ENCODE peak calls at places on chromosomes 5 and 9, in five cellular contexts. J is neural crest cell, U is stomach, I is hypothalamus, W is glutamatergic neuron. X is an unnamed sample.

GRCh38 chr5:7396169-7397004 is 449 bp downstream of the ADCY2 start:
- DNase-seq in J (no peak), U (no peak), I (no peak), W (peak), X (no peak)

GRCh38 chr5:109619024-109619460 is 70.7 kb upstream of the MAN2A1 start:
- DNase-seq in J (no peak), U (no peak), I (no peak), W (no peak), X (no peak)

GRCh38 chr5:59617186-59617771 is 276.2 kb downstream of the PDE4D start:
- DNase-seq in J (no peak), U (no peak), I (no peak), W (no peak), X (no peak)

GRCh38 chr5:2753452-2754409 is 2.3 kb upstream of the IRX2 start:
- DNase-seq in J (no peak), U (no peak), I (no peak), W (peak), X (no peak)

GRCh38 chr9:77402286-77402685 is 225.0 kb downstream of the VPS13A start:
- DNase-seq in J (no peak), U (no peak), I (no peak), W (no peak), X (no peak)

GRCh38 chr9:116279230-116279629 is 125.6 kb downstream of the PAPPA start:
- DNase-seq in J (peak), U (no peak), I (no peak), W (no peak), X (no peak)

GRCh38 chr5:84036842-84037241 is 316.2 kb upstream of the HAPLN1 start:
- DNase-seq in J (no peak), U (no peak), I (no peak), W (no peak), X (no peak)

GRCh38 chr9:121619989-121620673 is 31.3 kb upstream of the DAB2IP start:
- DNase-seq in J (no peak), U (peak), I (no peak), W (no peak), X (no peak)

GRCh38 chr5:142357469-142358090 is 32.8 kb upstream of the SPRY4 start:
- DNase-seq in J (no peak), U (no peak), I (no peak), W (no peak), X (peak)

GRCh38 chr5:168295574-168296201 is 4.2 kb downstream of the WWC1 start:
- DNase-seq in J (no peak), U (peak), I (peak), W (no peak), X (no peak)

GRCh38 chr5:150488519-150489357 is 19.2 kb upstream of the NDST1 start:
- DNase-seq in J (no peak), U (peak), I (peak), W (no peak), X (peak)

GRCh38 chr9:18493361-18494015 is 19.5 kb downstream of the ADAMTSL1 start:
- DNase-seq in J (no peak), U (no peak), I (no peak), W (no peak), X (no peak)

GRCh38 chr5:176810084-176810597 is at the start of gene UNC5A:
- DNase-seq in J (peak), U (no peak), I (no peak), W (peak), X (no peak)

GRCh38 chr5:123508441-123508840 is 3.5 kb upstream of the CSNK1G3 start:
- DNase-seq in J (no peak), U (no peak), I (no peak), W (no peak), X (no peak)

GRCh38 chr9:16912197-16912596 is 41.7 kb upstream of the BNC2 start:
- DNase-seq in J (no peak), U (no peak), I (no peak), W (no peak), X (no peak)

GRCh38 chr5:5141625-5142527 is 1.7 kb downstream of the ADAMTS16 start:
- DNase-seq in J (peak), U (peak), I (no peak), W (peak), X (no peak)

GRCh38 chr5:167261309-167262100 is 1029.9 kb upstream of the WWC1 start:
- DNase-seq in J (no peak), U (no peak), I (no peak), W (no peak), X (no peak)

GRCh38 chr5:36158144-36158543 is 6.2 kb downstream of the SKP2 start:
- DNase-seq in J (no peak), U (no peak), I (no peak), W (no peak), X (no peak)

GRCh38 chr9:91247278-91247677 is 114.4 kb downstream of the AUH start:
- DNase-seq in J (no peak), U (no peak), I (no peak), W (no peak), X (no peak)

GRCh38 chr9:72979405-72980100 is 26.7 kb upstream of the ALDH1A1 start:
- DNase-seq in J (no peak), U (no peak), I (no peak), W (no peak), X (no peak)

GRCh38 chr9:90898229-90898628 is 96.6 kb downstream of the SYK start:
- DNase-seq in J (no peak), U (no peak), I (no peak), W (no peak), X (no peak)

GRCh38 chr5:80206282-80206681 is 49.6 kb downstream of the SERINC5 start:
- DNase-seq in J (no peak), U (no peak), I (no peak), W (no peak), X (no peak)

GRCh38 chr5:32443541-32444190 is 874 bp downstream of the ZFR start:
- DNase-seq in J (peak), U (no peak), I (peak), W (peak), X (no peak)

GRCh38 chr9:127693697-127694096 is 13.1 kb upstream of the CFAP157 start:
- DNase-seq in J (no peak), U (no peak), I (no peak), W (no peak), X (no peak)

GRCh38 chr9:80401243-80401642 is 829.5 kb downstream of the TLE4 start:
- DNase-seq in J (no peak), U (no peak), I (no peak), W (no peak), X (no peak)